ENCODE peak calls at places on chromosomes 2 and 18, in seven cellular contexts. I is SK-N-SH; C is H1; W is AG04450; L is Panc1; E is neural progenitor cell; Q is effector memory CD4-positive, alpha-beta T cell. Z is an unnamed sample. For H3K27me3, the result is how much of the 10 kb centered on the place peaks cover.

GRCh38 chr2:157404363-157404762 is 39.5 kb downstream of the CYTIP start:
- DNase-seq in L (no peak), I (no peak), W (no peak), C (no peak), E (no peak), Q (peak), Z (peak)

GRCh38 chr2:127220102-127220806 is at the start of gene CYP27C1:
- DNase-seq in W (no peak), I (peak), C (no peak), E (peak), Q (no peak), L (no peak), Z (peak)

GRCh38 chr2:174878537-174879147 is 114.4 kb upstream of the CHRNA1 start:
- DNase-seq in Q (no peak), W (no peak), L (no peak), I (peak), E (peak), C (no peak), Z (peak)

GRCh38 chr2:148955798-148956197 is 80.8 kb downstream of the KIF5C start:
- DNase-seq in W (no peak), E (no peak), L (no peak), I (no peak), Q (no peak), C (no peak), Z (no peak)

GRCh38 chr2:242054406-242054805 is 184.9 kb downstream of the RTP5 start:
- DNase-seq in L (no peak), C (no peak), I (no peak), E (no peak), Q (no peak), W (no peak), Z (no peak)

GRCh38 chr2:215137741-215138340 is 585 bp downstream of the ABCA12 start:
- DNase-seq in Q (no peak), E (no peak), C (no peak), W (no peak), L (no peak), I (peak), Z (no peak)

GRCh38 chr2:231489990-231490389 is 25.7 kb upstream of the NCL start:
- DNase-seq in W (no peak), I (no peak), L (no peak), C (no peak), E (no peak), Q (no peak), Z (peak)

GRCh38 chr18:76806301-76806700 is 16.1 kb upstream of the ZNF236 start:
- DNase-seq in E (no peak), C (no peak), L (no peak), W (no peak), Q (no peak), I (no peak), Z (no peak)

GRCh38 chr2:63942788-63943187 is 76.4 kb downstream of the VPS54 start:
- DNase-seq in Q (no peak), W (no peak), L (no peak), I (no peak), C (no peak), E (no peak), Z (no peak)

GRCh38 chr18:73684651-73685050 is 463.0 kb downstream of the FBXO15 start:
- DNase-seq in Q (no peak), C (no peak), L (no peak), W (no peak), E (no peak), I (no peak), Z (no peak)

GRCh38 chr2:200411831-200412230 is 98.0 kb downstream of the KCTD18 start:
- DNase-seq in W (no peak), C (no peak), I (no peak), Q (no peak), L (no peak), E (no peak), Z (no peak)

GRCh38 chr2:161010503-161010902 is 149.7 kb upstream of the TANK start:
- DNase-seq in E (no peak), I (no peak), L (no peak), Q (no peak), W (no peak), C (no peak), Z (no peak)

GRCh38 chr2:10033251-10034006 is 9.9 kb upstream of the KLF11 start:
- DNase-seq in W (no peak), L (no peak), E (no peak), Q (no peak), C (no peak), I (no peak), Z (no peak)

GRCh38 chr2:71591044-71591443 is 137.7 kb downstream of the DYSF start:
- DNase-seq in E (no peak), L (no peak), W (no peak), Q (no peak), C (no peak), I (no peak), Z (no peak)

GRCh38 chr2:180056367-180057118 is 49.4 kb upstream of the CWC22 start:
- DNase-seq in I (no peak), Q (no peak), L (no peak), W (no peak), C (peak), E (peak), Z (no peak)

GRCh38 chr2:220396287-220396686 is 768.9 kb downstream of the SLC4A3 start:
- DNase-seq in W (peak), I (no peak), Q (no peak), C (no peak), E (no peak), L (no peak), Z (no peak)

GRCh38 chr2:4354678-4355077 is 651.3 kb downstream of the DCDC2C start:
- DNase-seq in C (peak), Q (no peak), I (peak), L (no peak), E (peak), W (no peak), Z (peak)

GRCh38 chr18:75624836-75625235 is 197.3 kb upstream of the SMIM21 start:
- DNase-seq in W (no peak), L (no peak), E (no peak), C (no peak), Q (no peak), I (no peak), Z (no peak)

GRCh38 chr2:144508162-144508765 is 11.7 kb downstream of the ZEB2 start:
- DNase-seq in E (no peak), Q (no peak), C (no peak), W (no peak), L (no peak), I (no peak), Z (no peak)

GRCh38 chr2:20516646-20517341 is 69.9 kb downstream of the RHOB start:
- DNase-seq in Q (no peak), E (no peak), I (no peak), C (no peak), W (no peak), L (no peak), Z (peak)

GRCh38 chr2:29940706-29941105 is 19.3 kb upstream of the ALK start:
- DNase-seq in Q (no peak), I (no peak), E (no peak), C (no peak), L (no peak), W (no peak), Z (no peak)

GRCh38 chr2:161471631-161472030 is 55.5 kb downstream of the TBR1 start:
- DNase-seq in C (no peak), Q (no peak), I (no peak), L (no peak), E (no peak), W (no peak), Z (no peak)

GRCh38 chr2:137961602-137962001 is 2.7 kb upstream of the HNMT start:
- DNase-seq in I (no peak), W (no peak), C (no peak), E (no peak), Q (no peak), L (no peak), Z (no peak)

GRCh38 chr18:64090876-64091275 is 58.0 kb downstream of the LINC00305 start:
- DNase-seq in L (no peak), Q (no peak), C (no peak), E (no peak), W (no peak), I (no peak), Z (no peak)

GRCh38 chr2:68994864-68995263 is 18.1 kb upstream of the ANTXR1 start:
- DNase-seq in Q (no peak), I (no peak), W (no peak), E (no peak), C (no peak), L (no peak), Z (no peak)

GRCh38 chr2:104109356-104109755 is 744.6 kb upstream of the POU3F3 start:
- DNase-seq in I (no peak), L (no peak), E (no peak), C (no peak), Q (no peak), W (no peak), Z (no peak)
- H3K4me3 ChIP-seq in I (no peak), L (no peak), E (no peak), C (no peak), Q (no peak), W (no peak), Z (no peak)

DNA sequence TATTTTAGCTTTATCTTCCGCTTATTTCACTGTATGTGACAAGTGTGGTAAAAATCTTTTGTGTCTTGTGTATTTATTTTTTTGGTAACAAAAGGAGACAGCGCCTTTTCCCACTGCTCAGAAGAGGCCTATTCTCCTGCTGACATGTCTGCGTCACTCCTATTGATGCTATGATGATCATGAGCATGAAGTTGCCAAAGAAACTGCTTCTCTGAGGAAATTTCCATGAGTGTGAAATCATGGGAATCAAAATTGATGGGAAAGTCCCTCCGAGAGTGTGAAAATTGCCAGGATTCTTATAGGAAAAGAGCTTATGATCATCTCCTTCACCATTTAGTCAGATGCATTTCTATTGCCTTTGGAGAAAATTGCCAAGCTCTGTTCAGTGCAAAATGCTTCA is 36.5 kb upstream of the DARS1 start:
- DNase-seq in E (no peak), C (no peak), Q (no peak), L (no peak), W (no peak), I (no peak), Z (no peak)
- H3K27ac ChIP-seq in E (no peak), C (no peak), Q (no peak), L (no peak), W (no peak), I (no peak), Z (no peak)

GRCh38 chr18:37491526-37491925 is 74.1 kb downstream of the CELF4 start:
- DNase-seq in C (no peak), E (no peak), Q (no peak), L (no peak), I (no peak), W (no peak), Z (no peak)
- H3K27me3 ChIP-seq in C (under half), E (under half), Q (under half), L (under half), I (under half), W (under half), Z (under half)

DNA sequence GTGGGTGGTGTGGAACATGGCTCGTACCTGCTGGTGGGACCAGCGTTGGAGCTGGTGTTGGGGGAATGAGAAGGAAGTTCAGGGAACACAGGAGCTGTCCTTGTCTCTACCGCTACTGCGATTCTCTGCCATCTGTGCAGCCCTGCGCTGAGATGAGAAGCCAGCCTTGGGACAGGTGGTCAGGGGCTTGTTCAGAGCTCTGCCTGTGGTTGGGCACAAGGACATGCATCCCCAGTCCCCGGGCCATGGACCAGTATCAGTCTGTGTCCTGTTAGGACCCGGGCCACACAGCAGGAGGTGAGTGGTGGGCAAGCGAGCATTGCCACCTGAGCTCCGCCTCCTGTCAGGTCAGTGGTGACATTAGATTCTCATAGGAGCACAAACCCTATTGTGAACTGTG is 164.4 kb downstream of the TSN start:
- DNase-seq in L (no peak), E (no peak), Q (no peak), I (no peak), C (no peak), W (no peak), Z (no peak)
- H3K4me3 ChIP-seq in L (no peak), E (no peak), Q (no peak), I (no peak), C (no peak), W (no peak), Z (no peak)

GRCh38 chr2:213451542-213452256 is 167.4 kb downstream of the SPAG16 start:
- DNase-seq in I (no peak), Q (no peak), W (no peak), L (no peak), E (peak), C (no peak), Z (no peak)

GRCh38 chr2:213455316-213456008 is 171.2 kb downstream of the SPAG16 start:
- DNase-seq in Q (no peak), E (no peak), C (no peak), L (no peak), I (no peak), W (no peak), Z (no peak)
- H3K27ac ChIP-seq in Q (no peak), E (no peak), C (no peak), L (no peak), I (no peak), W (no peak), Z (no peak)

GRCh38 chr2:176099159-176099736 is 347 bp upstream of the HOXD12 start:
- DNase-seq in E (no peak), W (no peak), L (no peak), Q (no peak), I (no peak), C (no peak), Z (no peak)
- H3K27me3 ChIP-seq in E (half or more), W (half or more), L (under half), Q (half or more), I (half or more), C (half or more), Z (half or more)

Z was measured in thyroid gland.